ENCODE peak calls at places on chromosomes 7 and 10, in ten cellular contexts. One of them, this sample, is unnamed. For H3K27me3, the result is how much of the 10 kb centered on the place peaks cover.

GRCh38 chr10:132766291-132766690 is 19.7 kb downstream of the NKX6-2 start:
- DNase-seq in cardiac muscle cell: no peak
- DNase-seq in lung: no peak
- DNase-seq in neuronal stem cell: no peak
- DNase-seq in PC-9: no peak
- DNase-seq in stomach: no peak
- DNase-seq in ovary: no peak
- DNase-seq in tibial nerve: no peak
- DNase-seq in fibroblast of lung: no peak
- DNase-seq in GM23338: no peak
- DNase-seq in this sample: no peak

GRCh38 chr7:90816511-90817142 is 220.5 kb downstream of the CDK14 start:
- DNase-seq in fibroblast of lung: peak
- DNase-seq in neuronal stem cell: no peak
- DNase-seq in tibial nerve: no peak
- DNase-seq in PC-9: peak
- DNase-seq in cardiac muscle cell: peak
- DNase-seq in lung: no peak
- DNase-seq in GM23338: no peak
- DNase-seq in stomach: no peak
- DNase-seq in ovary: no peak
- DNase-seq in this sample: no peak

GRCh38 chr10:61142987-61143386 is 199.0 kb upstream of the RHOBTB1 start:
- DNase-seq in cardiac muscle cell: no peak
- DNase-seq in tibial nerve: no peak
- DNase-seq in GM23338: no peak
- DNase-seq in PC-9: no peak
- DNase-seq in fibroblast of lung: no peak
- DNase-seq in ovary: no peak
- DNase-seq in neuronal stem cell: no peak
- DNase-seq in stomach: no peak
- DNase-seq in lung: no peak
- DNase-seq in this sample: no peak

GRCh38 chr7:146028251-146028750 is 88.3 kb upstream of the CNTNAP2 start:
- DNase-seq in PC-9: no peak
- DNase-seq in lung: no peak
- DNase-seq in stomach: no peak
- DNase-seq in tibial nerve: no peak
- DNase-seq in cardiac muscle cell: no peak
- DNase-seq in ovary: no peak
- DNase-seq in GM23338: no peak
- DNase-seq in fibroblast of lung: no peak
- DNase-seq in neuronal stem cell: no peak
- DNase-seq in this sample: no peak

GRCh38 chr7:31146026-31146425 is 93.9 kb downstream of the ADCYAP1R1 start:
- DNase-seq in fibroblast of lung: no peak
- DNase-seq in GM23338: no peak
- DNase-seq in neuronal stem cell: no peak
- DNase-seq in cardiac muscle cell: no peak
- DNase-seq in tibial nerve: no peak
- DNase-seq in lung: no peak
- DNase-seq in ovary: no peak
- DNase-seq in PC-9: no peak
- DNase-seq in stomach: no peak
- DNase-seq in this sample: no peak

GRCh38 chr10:124792998-124793352 is 1.3 kb upstream of the EEF1AKMT2 start:
- DNase-seq in stomach: no peak
- DNase-seq in fibroblast of lung: no peak
- DNase-seq in cardiac muscle cell: no peak
- DNase-seq in ovary: no peak
- DNase-seq in lung: no peak
- DNase-seq in GM23338: no peak
- DNase-seq in PC-9: no peak
- DNase-seq in neuronal stem cell: no peak
- DNase-seq in tibial nerve: no peak
- DNase-seq in this sample: no peak

GRCh38 chr10:121911421-121911697 is 16.5 kb downstream of the ATE1 start:
- DNase-seq in PC-9: no peak
- DNase-seq in ovary: no peak
- DNase-seq in fibroblast of lung: no peak
- DNase-seq in neuronal stem cell: no peak
- DNase-seq in stomach: no peak
- DNase-seq in cardiac muscle cell: no peak
- DNase-seq in lung: no peak
- DNase-seq in GM23338: no peak
- DNase-seq in tibial nerve: no peak
- DNase-seq in this sample: no peak

GRCh38 chr7:151876899-151877777 is at the start of gene PRKAG2:
- DNase-seq in PC-9: peak
- DNase-seq in neuronal stem cell: peak
- DNase-seq in GM23338: peak
- DNase-seq in fibroblast of lung: peak
- DNase-seq in lung: peak
- DNase-seq in ovary: peak
- DNase-seq in tibial nerve: peak
- DNase-seq in stomach: peak
- DNase-seq in cardiac muscle cell: peak
- DNase-seq in this sample: peak

GRCh38 chr7:3371601-3372000 is 70.5 kb downstream of the SDK1 start:
- DNase-seq in tibial nerve: no peak
- DNase-seq in stomach: no peak
- DNase-seq in PC-9: no peak
- DNase-seq in neuronal stem cell: no peak
- DNase-seq in cardiac muscle cell: no peak
- DNase-seq in lung: no peak
- DNase-seq in GM23338: no peak
- DNase-seq in ovary: no peak
- DNase-seq in fibroblast of lung: no peak
- DNase-seq in this sample: no peak

GRCh38 chr10:3186365-3186764 is 13.8 kb upstream of the PITRM1 start:
- DNase-seq in PC-9: no peak
- DNase-seq in cardiac muscle cell: no peak
- DNase-seq in fibroblast of lung: no peak
- DNase-seq in lung: no peak
- DNase-seq in stomach: no peak
- DNase-seq in GM23338: no peak
- DNase-seq in ovary: no peak
- DNase-seq in neuronal stem cell: no peak
- DNase-seq in tibial nerve: no peak
- DNase-seq in this sample: no peak

GRCh38 chr10:103500481-103500880 is 7.0 kb downstream of the NEURL1 start:
- DNase-seq in tibial nerve: no peak
- DNase-seq in stomach: no peak
- DNase-seq in neuronal stem cell: no peak
- DNase-seq in fibroblast of lung: no peak
- DNase-seq in GM23338: no peak
- DNase-seq in ovary: no peak
- DNase-seq in PC-9: no peak
- DNase-seq in lung: no peak
- DNase-seq in cardiac muscle cell: no peak
- DNase-seq in this sample: no peak

GRCh38 chr10:77799352-77799751 is 127.2 kb downstream of the DLG5 start:
- DNase-seq in fibroblast of lung: no peak
- DNase-seq in cardiac muscle cell: no peak
- DNase-seq in lung: no peak
- DNase-seq in neuronal stem cell: no peak
- DNase-seq in stomach: no peak
- DNase-seq in GM23338: no peak
- DNase-seq in ovary: no peak
- DNase-seq in PC-9: no peak
- DNase-seq in tibial nerve: no peak
- DNase-seq in this sample: no peak

GRCh38 chr7:74362262-74362661 is 73.1 kb downstream of the CLIP2 start:
- DNase-seq in cardiac muscle cell: no peak
- DNase-seq in tibial nerve: no peak
- DNase-seq in ovary: no peak
- DNase-seq in fibroblast of lung: no peak
- DNase-seq in stomach: no peak
- DNase-seq in PC-9: no peak
- DNase-seq in lung: no peak
- DNase-seq in neuronal stem cell: no peak
- DNase-seq in GM23338: no peak
- DNase-seq in this sample: no peak

GRCh38 chr10:70494536-70494935 is 16.0 kb downstream of the PALD1 start:
- DNase-seq in tibial nerve: no peak
- DNase-seq in fibroblast of lung: no peak
- DNase-seq in PC-9: no peak
- DNase-seq in lung: no peak
- DNase-seq in stomach: no peak
- DNase-seq in neuronal stem cell: no peak
- DNase-seq in ovary: no peak
- DNase-seq in cardiac muscle cell: no peak
- DNase-seq in GM23338: no peak
- DNase-seq in this sample: peak

GRCh38 chr7:8591289-8591688 is 157.9 kb downstream of the NXPH1 start:
- DNase-seq in ovary: no peak
- DNase-seq in fibroblast of lung: no peak
- DNase-seq in stomach: no peak
- DNase-seq in neuronal stem cell: no peak
- DNase-seq in lung: no peak
- DNase-seq in cardiac muscle cell: no peak
- DNase-seq in PC-9: no peak
- DNase-seq in tibial nerve: no peak
- DNase-seq in GM23338: no peak
- DNase-seq in this sample: no peak

GRCh38 chr7:158301221-158301620 is 286.4 kb downstream of the PTPRN2 start:
- DNase-seq in fibroblast of lung: no peak
- DNase-seq in cardiac muscle cell: no peak
- DNase-seq in PC-9: no peak
- DNase-seq in tibial nerve: no peak
- DNase-seq in lung: no peak
- DNase-seq in stomach: peak
- DNase-seq in GM23338: no peak
- DNase-seq in ovary: no peak
- DNase-seq in neuronal stem cell: no peak
- DNase-seq in this sample: peak

GRCh38 chr7:55044318-55044717 is 25.5 kb downstream of the EGFR start:
- DNase-seq in PC-9: no peak
- DNase-seq in lung: no peak
- DNase-seq in tibial nerve: no peak
- DNase-seq in GM23338: no peak
- DNase-seq in ovary: no peak
- DNase-seq in fibroblast of lung: no peak
- DNase-seq in cardiac muscle cell: no peak
- DNase-seq in stomach: no peak
- DNase-seq in neuronal stem cell: no peak
- DNase-seq in this sample: no peak

GRCh38 chr10:86401588-86402282 is 35.1 kb upstream of the GRID1 start:
- DNase-seq in PC-9: no peak
- DNase-seq in GM23338: peak
- DNase-seq in lung: no peak
- DNase-seq in cardiac muscle cell: peak
- DNase-seq in neuronal stem cell: no peak
- DNase-seq in tibial nerve: no peak
- DNase-seq in fibroblast of lung: no peak
- DNase-seq in ovary: peak
- DNase-seq in stomach: no peak
- DNase-seq in this sample: peak

GRCh38 chr7:1172666-1173523 is 12.9 kb upstream of the ZFAND2A start:
- DNase-seq in tibial nerve: no peak
- DNase-seq in stomach: no peak
- DNase-seq in cardiac muscle cell: no peak
- DNase-seq in lung: no peak
- DNase-seq in neuronal stem cell: no peak
- DNase-seq in ovary: no peak
- DNase-seq in fibroblast of lung: no peak
- DNase-seq in PC-9: no peak
- DNase-seq in GM23338: no peak
- DNase-seq in this sample: no peak
- H3K27me3 ChIP-seq in tibial nerve: under half
- H3K27me3 ChIP-seq in stomach: under half
- H3K27me3 ChIP-seq in cardiac muscle cell: under half
- H3K27me3 ChIP-seq in lung: under half
- H3K27me3 ChIP-seq in neuronal stem cell: under half
- H3K27me3 ChIP-seq in ovary: under half
- H3K27me3 ChIP-seq in fibroblast of lung: under half
- H3K27me3 ChIP-seq in PC-9: under half
- H3K27me3 ChIP-seq in GM23338: under half
- H3K27me3 ChIP-seq in this sample: under half

DNA sequence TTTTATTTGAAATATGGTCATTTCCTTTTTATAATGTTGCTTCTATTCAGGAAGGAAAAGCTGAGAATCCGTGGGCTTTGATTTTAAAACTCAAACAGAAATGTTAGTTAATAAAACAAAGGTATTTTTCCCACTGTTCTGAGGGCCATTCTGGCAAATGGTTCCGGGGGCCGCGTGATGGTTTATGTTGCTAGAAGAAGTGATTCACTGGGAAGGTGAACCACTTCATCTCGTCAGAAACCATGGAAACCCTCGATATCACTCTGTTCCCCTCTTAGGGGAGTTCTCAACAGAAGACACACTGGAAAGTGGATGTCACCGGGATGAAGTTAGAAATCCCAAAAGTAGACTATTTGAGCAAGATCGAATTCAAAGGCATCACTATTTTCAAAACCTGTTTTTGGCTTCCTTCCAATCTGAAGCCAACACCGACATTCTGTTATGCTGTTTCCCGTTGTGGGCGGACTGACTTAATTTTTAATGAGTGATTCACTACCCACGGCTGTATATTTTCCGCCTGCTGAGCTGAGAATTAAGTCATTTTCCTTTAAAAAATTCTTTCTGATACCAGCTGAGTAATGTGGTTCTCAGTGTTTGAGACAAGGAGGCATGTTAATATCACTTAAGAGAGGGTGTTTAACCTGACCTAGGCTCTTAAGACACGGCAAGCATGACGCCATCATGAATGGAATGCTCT is 84.1 kb downstream of the PTPRE start:
- DNase-seq in stomach: no peak
- DNase-seq in ovary: no peak
- DNase-seq in GM23338: no peak
- DNase-seq in lung: peak
- DNase-seq in cardiac muscle cell: peak
- DNase-seq in tibial nerve: no peak
- DNase-seq in neuronal stem cell: no peak
- DNase-seq in PC-9: peak
- DNase-seq in fibroblast of lung: peak
- DNase-seq in this sample: no peak
- H3K4me3 ChIP-seq in stomach: no peak
- H3K4me3 ChIP-seq in ovary: no peak
- H3K4me3 ChIP-seq in GM23338: no peak
- H3K4me3 ChIP-seq in lung: no peak
- H3K4me3 ChIP-seq in cardiac muscle cell: no peak
- H3K4me3 ChIP-seq in tibial nerve: no peak
- H3K4me3 ChIP-seq in neuronal stem cell: no peak
- H3K4me3 ChIP-seq in PC-9: peak
- H3K4me3 ChIP-seq in fibroblast of lung: no peak
- H3K4me3 ChIP-seq in this sample: no peak

GRCh38 chr10:117950408-117950807 is 96.3 kb downstream of the RAB11FIP2 start:
- DNase-seq in fibroblast of lung: no peak
- DNase-seq in GM23338: no peak
- DNase-seq in tibial nerve: no peak
- DNase-seq in ovary: no peak
- DNase-seq in cardiac muscle cell: no peak
- DNase-seq in neuronal stem cell: no peak
- DNase-seq in stomach: no peak
- DNase-seq in PC-9: no peak
- DNase-seq in lung: no peak
- DNase-seq in this sample: no peak
- H3K27me3 ChIP-seq in fibroblast of lung: under half
- H3K27me3 ChIP-seq in GM23338: under half
- H3K27me3 ChIP-seq in tibial nerve: under half
- H3K27me3 ChIP-seq in ovary: under half
- H3K27me3 ChIP-seq in cardiac muscle cell: under half
- H3K27me3 ChIP-seq in neuronal stem cell: under half
- H3K27me3 ChIP-seq in stomach: under half
- H3K27me3 ChIP-seq in PC-9: under half
- H3K27me3 ChIP-seq in lung: under half
- H3K27me3 ChIP-seq in this sample: under half

GRCh38 chr10:117135026-117135372 is 3.1 kb downstream of the VAX1 start:
- DNase-seq in tibial nerve: no peak
- DNase-seq in ovary: no peak
- DNase-seq in neuronal stem cell: no peak
- DNase-seq in lung: no peak
- DNase-seq in cardiac muscle cell: no peak
- DNase-seq in PC-9: no peak
- DNase-seq in stomach: no peak
- DNase-seq in fibroblast of lung: no peak
- DNase-seq in GM23338: peak
- DNase-seq in this sample: no peak
- H3K4me3 ChIP-seq in tibial nerve: no peak
- H3K4me3 ChIP-seq in ovary: no peak
- H3K4me3 ChIP-seq in neuronal stem cell: peak
- H3K4me3 ChIP-seq in lung: no peak
- H3K4me3 ChIP-seq in cardiac muscle cell: no peak
- H3K4me3 ChIP-seq in PC-9: no peak
- H3K4me3 ChIP-seq in stomach: no peak
- H3K4me3 ChIP-seq in fibroblast of lung: no peak
- H3K4me3 ChIP-seq in GM23338: peak
- H3K4me3 ChIP-seq in this sample: peak

This sample was measured in H7.